ENCODE peak calls at places on chromosomes 11 and 22, in nine cellular contexts. P, S, R, N, W, J, Z, O and G are unnamed samples.

GRCh38 chr11:69727266-69727665 is 23.4 kb upstream of the FGF19 start:
- DNase-seq in N (no peak), W (no peak), J (no peak), R (no peak), Z (no peak), S (no peak), P (no peak), O (no peak), G (no peak)

GRCh38 chr11:11871991-11872401 is 30.2 kb downstream of the USP47 start:
- DNase-seq in Z (no peak), J (no peak), R (peak), S (no peak), N (no peak), O (no peak), W (no peak), P (no peak), G (no peak)

GRCh38 chr11:77454867-77455655 is 18.8 kb downstream of the PAK1 start:
- DNase-seq in R (no peak), P (no peak), S (no peak), Z (no peak), O (no peak), N (no peak), W (no peak), J (no peak), G (no peak)

GRCh38 chr11:120612363-120613263 is 101.1 kb downstream of the GRIK4 start:
- DNase-seq in N (peak), W (no peak), O (no peak), J (no peak), R (no peak), Z (no peak), S (no peak), P (no peak), G (peak)

GRCh38 chr11:84691830-84692229 is 935.3 kb downstream of the DLG2 start:
- DNase-seq in R (peak), S (no peak), W (no peak), N (peak), P (no peak), Z (no peak), J (peak), O (no peak), G (no peak)

GRCh38 chr11:63375434-63375833 is 5.8 kb downstream of the SLC22A9 start:
- DNase-seq in J (no peak), S (no peak), N (no peak), P (no peak), Z (no peak), R (no peak), W (no peak), O (no peak), G (peak)

GRCh38 chr11:108117746-108118371 is 3.5 kb upstream of the ACAT1 start:
- DNase-seq in N (peak), P (peak), R (peak), J (peak), S (no peak), W (peak), Z (peak), O (no peak), G (peak)

GRCh38 chr11:8256271-8257002 is 7.2 kb downstream of the LMO1 start:
- DNase-seq in O (no peak), R (no peak), N (no peak), S (no peak), W (no peak), Z (no peak), J (no peak), P (no peak), G (no peak)

GRCh38 chr11:125992893-125993292 is 47.0 kb downstream of the VSIG10L2 start:
- DNase-seq in Z (no peak), R (peak), J (no peak), S (no peak), P (no peak), N (no peak), W (no peak), O (no peak), G (no peak)

GRCh38 chr11:88229303-88229702 is 54.1 kb upstream of the RAB38 start:
- DNase-seq in S (no peak), Z (no peak), O (no peak), N (no peak), J (no peak), W (no peak), P (no peak), R (no peak), G (no peak)

DNA sequence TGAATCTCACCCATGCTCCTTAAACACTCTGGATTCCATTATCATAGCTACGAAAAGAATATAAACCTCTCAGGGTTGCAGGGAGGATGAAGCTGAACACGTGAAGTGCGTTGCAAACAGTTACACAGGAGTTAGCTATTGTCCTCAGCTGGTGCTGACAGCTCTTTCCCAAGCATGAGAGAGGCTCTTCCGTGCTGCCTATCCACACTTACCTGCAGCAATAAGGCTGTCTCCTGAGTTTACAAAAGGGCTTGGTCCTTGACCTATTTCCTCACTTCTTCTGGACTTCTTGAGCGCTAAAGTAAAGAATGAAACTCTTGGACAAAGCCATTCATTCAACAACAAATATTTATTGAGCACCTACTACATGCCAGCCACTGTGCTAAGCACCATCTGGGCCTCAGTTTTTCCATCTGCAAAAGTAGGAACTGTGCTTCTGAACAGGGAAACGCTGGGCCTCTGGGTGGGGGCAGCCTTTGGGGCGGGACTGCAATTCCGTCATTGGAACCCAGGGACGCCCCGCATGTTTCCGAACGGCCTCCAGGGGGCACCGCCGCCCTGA is 749 bp upstream of the ARL2 start:
- DNase-seq in P (peak), O (peak), R (peak), N (peak), Z (peak), J (no peak), W (no peak), S (peak), G (peak)
- TF ChIP-seq CTCF in P (no peak), O (peak), R (peak), N (no peak), Z (peak), J (peak), W (peak), S (peak), G (peak)

DNA sequence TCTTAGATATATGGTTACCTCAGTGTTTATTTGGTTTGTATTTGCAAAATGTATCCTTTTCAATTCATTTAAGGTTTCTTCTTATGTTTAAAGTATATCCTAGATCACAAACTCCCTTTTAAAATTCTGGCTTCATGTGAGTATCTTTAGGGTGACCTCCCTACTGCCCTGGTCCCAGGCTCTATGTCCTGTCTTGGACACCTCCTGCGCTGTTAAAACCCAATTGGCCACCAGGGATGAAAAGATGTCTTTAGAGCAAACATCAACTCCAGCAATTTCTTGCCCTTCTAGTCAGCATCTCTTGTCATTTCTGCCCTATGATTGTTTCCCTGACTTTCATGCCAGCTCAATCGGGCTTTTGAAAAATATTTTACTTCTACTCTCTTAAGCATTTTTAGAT is 28.8 kb upstream of the SYT13 start:
- DNase-seq in N (no peak), J (no peak), W (no peak), Z (no peak), R (peak), P (no peak), O (peak), S (no peak), G (no peak)
- H2AFZ ChIP-seq in N (no peak), J (no peak), W (no peak), Z (no peak), R (no peak), P (no peak), O (no peak), S (no peak), G (no peak)

DNA sequence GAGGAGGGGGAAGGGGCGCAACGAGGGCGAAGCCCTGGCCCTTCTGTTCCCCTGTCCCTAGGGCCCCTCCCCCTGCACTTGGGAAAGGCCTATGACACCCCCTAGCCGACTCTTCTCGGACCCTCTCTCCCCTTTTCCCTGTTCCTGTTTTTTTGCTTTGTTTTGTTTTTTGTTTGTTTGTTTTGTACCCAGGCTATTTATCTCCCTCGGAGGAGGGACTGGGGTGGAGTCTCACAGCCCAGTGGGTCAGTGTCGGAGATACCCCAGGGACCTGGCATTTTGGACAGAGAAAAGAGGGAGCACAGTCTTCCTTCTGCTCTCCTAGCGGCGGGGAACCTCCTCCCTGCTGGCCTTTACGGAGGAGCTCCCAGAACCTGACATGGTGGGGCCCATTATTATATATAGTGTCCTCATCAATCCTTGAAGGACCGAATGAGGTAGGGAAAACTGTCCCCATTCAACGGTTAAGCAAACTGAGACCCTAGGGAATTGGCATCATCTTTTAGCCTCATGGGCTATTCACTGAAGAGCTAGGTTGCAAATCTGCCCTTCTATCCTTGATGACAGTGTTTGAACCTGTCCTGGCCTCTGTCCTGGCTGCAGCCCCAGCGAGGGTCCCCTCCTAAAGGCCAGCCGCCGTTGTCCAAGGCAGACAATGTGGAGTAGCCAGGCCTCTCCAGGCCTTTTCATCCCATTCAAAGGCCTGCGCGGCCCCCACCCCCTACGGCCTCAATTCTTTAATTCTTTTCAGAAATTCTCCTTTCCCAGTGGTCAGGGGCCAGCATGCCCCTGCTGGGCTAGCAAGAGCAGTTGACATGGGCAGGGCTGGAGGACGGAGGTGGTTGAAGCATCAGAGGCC is 905 bp downstream of the EMID1 start:
- DNase-seq in W (no peak), J (peak), R (no peak), P (no peak), O (no peak), Z (no peak), S (no peak), N (no peak), G (no peak)
- TF ChIP-seq EZH2 in W (no peak), J (no peak), R (no peak), P (no peak), O (no peak), Z (no peak), S (no peak), N (peak), G (no peak)

DNA sequence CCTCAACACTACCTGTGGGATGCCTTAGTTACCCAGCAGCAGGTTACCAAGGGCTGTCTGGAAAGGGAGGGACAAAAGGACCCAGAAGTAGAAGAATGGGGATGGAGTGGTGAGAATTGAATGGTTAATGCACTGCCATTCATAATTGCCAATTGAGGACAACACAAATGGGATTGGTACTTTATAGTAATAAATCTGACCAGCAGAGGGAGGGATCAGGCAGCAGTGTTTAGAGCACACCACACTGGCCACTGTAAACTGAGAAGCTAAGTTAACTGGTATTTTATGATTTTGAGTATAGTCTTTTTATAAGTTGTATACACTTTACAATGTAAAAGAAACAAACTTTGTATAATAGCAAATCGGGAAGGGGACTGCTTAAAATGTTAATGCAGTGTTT is 10.7 kb downstream of the TBRG1 start:
- DNase-seq in Z (peak), J (no peak), O (peak), P (no peak), R (no peak), W (no peak), S (no peak), N (no peak), G (no peak)
- TF ChIP-seq CTCF in Z (peak), J (peak), O (peak), P (peak), R (no peak), W (peak), S (no peak), N (peak), G (peak)

DNA sequence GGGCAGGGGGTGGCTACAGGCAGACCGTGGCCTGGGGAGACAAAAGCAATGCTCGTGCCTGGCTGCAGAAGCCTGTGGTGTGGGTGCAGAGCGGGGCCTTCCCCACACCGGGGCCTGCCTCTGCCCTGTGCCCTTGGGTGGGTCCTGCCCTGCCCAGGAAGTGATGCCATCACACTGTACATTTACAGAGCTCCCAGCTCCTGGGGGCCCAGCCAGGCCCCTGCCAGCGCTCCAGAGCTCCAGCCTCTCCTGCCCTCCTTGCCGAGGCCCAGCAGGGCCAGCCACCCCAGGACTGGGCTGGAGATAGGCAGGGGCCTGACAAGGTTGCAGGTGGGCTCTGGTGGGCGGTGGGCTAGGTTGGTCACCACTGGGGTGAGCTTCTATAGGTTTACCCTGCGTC is 40.2 kb downstream of the MUC5B start:
- DNase-seq in S (peak), Z (no peak), O (no peak), W (no peak), P (no peak), R (no peak), J (no peak), N (no peak), G (no peak)
- H2AFZ ChIP-seq in S (peak), Z (peak), O (peak), W (peak), P (no peak), R (no peak), J (peak), N (peak), G (peak)

GRCh38 chr11:17719940-17720795 is 797 bp downstream of the MYOD1 start:
- DNase-seq in R (peak), J (peak), P (no peak), N (peak), O (no peak), Z (no peak), S (no peak), W (no peak), G (no peak)
- TF ChIP-seq EZH2 in R (peak), J (peak), P (no peak), N (peak), O (no peak), Z (no peak), S (no peak), W (peak), G (no peak)

GRCh38 chr22:31616315-31616980 is 45.6 kb downstream of the PISD start:
- DNase-seq in P (no peak), N (no peak), O (no peak), J (no peak), R (no peak), W (no peak), Z (no peak), S (no peak), G (peak)

GRCh38 chr22:31614781-31615480 is 47.1 kb downstream of the PISD start:
- DNase-seq in Z (no peak), N (no peak), S (no peak), R (no peak), P (no peak), W (no peak), J (no peak), O (no peak), G (no peak)

GRCh38 chr22:31615481-31615840 is 46.6 kb downstream of the PISD start:
- DNase-seq in J (no peak), Z (no peak), P (no peak), W (no peak), N (no peak), O (no peak), R (no peak), S (no peak), G (no peak)

GRCh38 chr22:31613904-31614296 is 48.1 kb downstream of the PISD start:
- DNase-seq in O (no peak), R (no peak), Z (no peak), S (no peak), J (no peak), W (no peak), P (no peak), N (no peak), G (no peak)

GRCh38 chr22:31615940-31616314 is 46.1 kb downstream of the PISD start:
- DNase-seq in N (no peak), S (no peak), R (no peak), Z (no peak), W (no peak), P (no peak), J (no peak), O (no peak), G (peak)
- TF ChIP-seq CTCF in N (no peak), S (no peak), R (no peak), Z (no peak), W (no peak), P (no peak), J (no peak), O (no peak), G (no peak)

GRCh38 chr22:17629646-17630045 is 1.1 kb upstream of the ATP6V1E1 start:
- DNase-seq in N (no peak), P (no peak), Z (no peak), W (no peak), O (no peak), S (no peak), J (no peak), R (no peak), G (no peak)

GRCh38 chr22:17628304-17629166 is at the start of gene ATP6V1E1:
- DNase-seq in J (peak), W (peak), Z (peak), P (peak), S (peak), N (peak), R (peak), O (peak), G (peak)

GRCh38 chr22:17631076-17631565 is 2.6 kb upstream of the ATP6V1E1 start:
- DNase-seq in S (no peak), J (no peak), O (no peak), R (no peak), N (no peak), P (no peak), W (no peak), Z (no peak), G (no peak)

GRCh38 chr22:17629167-17629489 is 579 bp upstream of the ATP6V1E1 start:
- DNase-seq in Z (no peak), R (peak), S (no peak), W (no peak), P (no peak), J (no peak), N (peak), O (no peak), G (no peak)

DNA sequence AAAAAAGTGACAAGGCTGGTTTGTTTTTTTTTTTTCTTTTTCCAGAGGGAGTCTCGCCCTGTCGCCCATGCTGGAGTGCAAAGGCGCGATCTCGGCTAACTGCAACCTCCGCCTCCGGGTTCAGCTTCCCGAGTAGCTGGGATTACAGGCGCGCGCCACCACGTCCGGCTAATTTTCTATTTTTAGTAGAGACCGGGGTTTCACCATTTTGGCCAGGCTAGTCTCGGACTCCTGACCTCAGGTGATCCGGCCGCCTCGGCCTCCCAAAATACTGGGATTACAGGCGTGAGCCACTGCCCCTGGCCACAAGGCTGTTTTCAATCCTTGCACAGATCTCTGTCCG is 617 bp downstream of the ATP6V1E1 start:
- DNase-seq in P (no peak), R (peak), J (no peak), W (no peak), O (no peak), S (no peak), N (no peak), Z (no peak), G (no peak)
- H2AFZ ChIP-seq in P (peak), R (no peak), J (no peak), W (peak), O (no peak), S (peak), N (no peak), Z (peak), G (peak)

GRCh38 chr11:14259186-14259784 is 99.7 kb downstream of the RRAS2 start:
- DNase-seq in O (no peak), S (no peak), N (no peak), J (no peak), W (no peak), Z (no peak), P (no peak), R (peak), G (no peak)
- TF ChIP-seq EZH2 in O (no peak), S (no peak), N (no peak), J (no peak), W (no peak), Z (no peak), P (no peak), R (no peak), G (no peak)